ENCODE peak calls at places on chromosomes 3 and 15, in six cellular contexts. E, K, N, Q, I and S are unnamed samples.

GRCh38 chr15:68874788-68875187 is 54.1 kb upstream of the ANP32A start:
- DNase-seq in E (no peak), K (no peak), N (no peak), Q (no peak), I (no peak), S (no peak)

GRCh38 chr15:43789409-43789808 is 2.7 kb upstream of the SERF2 start:
- DNase-seq in E (no peak), K (no peak), N (no peak), Q (no peak), I (no peak), S (no peak)

GRCh38 chr3:49519266-49519665 is 35.0 kb upstream of the BSN start:
- DNase-seq in E (no peak), K (no peak), N (no peak), Q (no peak), I (no peak), S (no peak)

GRCh38 chr3:196149922-196150321 is 61.3 kb downstream of the ZDHHC19 start:
- DNase-seq in E (no peak), K (no peak), N (no peak), Q (no peak), I (no peak), S (no peak)

GRCh38 chr15:85615930-85616329 is 178.8 kb downstream of the KLHL25 start:
- DNase-seq in E (peak; percentile 6), K (peak; percentile 67), N (peak; percentile 55), Q (peak; percentile 64), I (peak; percentile 26), S (peak; percentile 57)

GRCh38 chr15:80199366-80199765 is 46.6 kb downstream of the FAH start:
- DNase-seq in E (no peak), K (no peak), N (no peak), Q (no peak), I (no peak), S (no peak)

GRCh38 chr3:143207338-143207961 is 87.9 kb downstream of the CHST2 start:
- DNase-seq in E (no peak), K (no peak), N (no peak), Q (no peak), I (no peak), S (no peak)

GRCh38 chr15:82963356-82964341 is 11.1 kb upstream of the HOMER2 start:
- DNase-seq in E (no peak), K (no peak), N (peak; percentile 31), Q (no peak), I (no peak), S (no peak)

GRCh38 chr3:13200951-13201350 is 127.7 kb upstream of the IQSEC1 start:
- DNase-seq in E (no peak), K (no peak), N (no peak), Q (peak; percentile 74), I (no peak), S (peak; percentile 12)

GRCh38 chr3:107841864-107842263 is 249.0 kb downstream of the CD47 start:
- DNase-seq in E (no peak), K (no peak), N (no peak), Q (no peak), I (no peak), S (no peak)

GRCh38 chr3:111143-112069 is 85.2 kb upstream of the CHL1 start:
- DNase-seq in E (no peak), K (no peak), N (no peak), Q (no peak), I (no peak), S (no peak)

GRCh38 chr3:128800241-128801187 is 74.5 kb downstream of the RAB7A start:
- DNase-seq in E (no peak), K (no peak), N (peak; percentile 56), Q (no peak), I (no peak), S (no peak)

GRCh38 chr3:198079771-198080520 is 119.9 kb downstream of the LMLN start:
- DNase-seq in E (peak; percentile 50), K (no peak), N (no peak), Q (peak; percentile 39), I (peak; percentile 31), S (peak; percentile 23)

GRCh38 chr3:29324180-29324651 is 43.3 kb downstream of the RBMS3 start:
- DNase-seq in E (no peak), K (peak; percentile 98), N (peak; percentile 67), Q (no peak), I (peak; percentile 9), S (no peak)

GRCh38 chr15:88621789-88622604 is 857 bp downstream of the AEN start:
- DNase-seq in E (no peak), K (peak; percentile 40), N (no peak), Q (peak; percentile 28), I (peak; percentile 45), S (no peak)

GRCh38 chr3:20575153-20575552 is 389.1 kb upstream of the SGO1 start:
- DNase-seq in E (no peak), K (no peak), N (no peak), Q (no peak), I (no peak), S (no peak)

GRCh38 chr3:7667774-7668173 is 806.9 kb downstream of the GRM7 start:
- DNase-seq in E (no peak), K (no peak), N (no peak), Q (no peak), I (no peak), S (no peak)

GRCh38 chr15:58669108-58669507 is 80.4 kb downstream of the ADAM10 start:
- DNase-seq in E (no peak), K (no peak), N (no peak), Q (peak; percentile 16), I (no peak), S (no peak)

GRCh38 chr3:53729618-53730017 is 116.6 kb downstream of the CHDH start:
- DNase-seq in E (no peak), K (no peak), N (no peak), Q (no peak), I (peak; percentile 39), S (peak; percentile 20)

GRCh38 chr3:15102833-15103232 is 3.9 kb upstream of the RBSN start:
- DNase-seq in E (no peak), K (no peak), N (peak; percentile 46), Q (no peak), I (no peak), S (no peak)

GRCh38 chr3:34005886-34006285 is 207.5 kb downstream of the PDCD6IP start:
- DNase-seq in E (no peak), K (no peak), N (no peak), Q (no peak), I (no peak), S (no peak)

GRCh38 chr3:52794612-52795099 is at the start of gene ITIH3:
- DNase-seq in E (no peak), K (no peak), N (no peak), Q (peak; percentile 7), I (peak; percentile 32), S (no peak)

GRCh38 chr3:80771085-80771484 is 990.4 kb downstream of the GBE1 start:
- DNase-seq in E (no peak), K (no peak), N (no peak), Q (peak; percentile 46), I (peak; percentile 12), S (no peak)

GRCh38 chr3:157856078-157856939 is 249.9 kb downstream of the SHOX2 start:
- DNase-seq in E (peak; percentile 12), K (no peak), N (no peak), Q (no peak), I (no peak), S (no peak)

GRCh38 chr15:68843425-68844311 is 23.0 kb upstream of the ANP32A start:
- DNase-seq in E (no peak), K (peak; percentile 50), N (no peak), Q (peak; percentile 69), I (peak; percentile 23), S (no peak)

GRCh38 chr3:168220609-168221008 is 124.9 kb upstream of the GOLIM4 start:
- DNase-seq in E (no peak), K (no peak), N (no peak), Q (no peak), I (no peak), S (no peak)

GRCh38 chr3:109563149-109563548 is 225.8 kb upstream of the DPPA4 start:
- DNase-seq in E (no peak), K (no peak), N (no peak), Q (no peak), I (no peak), S (no peak)

GRCh38 chr15:78950906-78951840 is 6.3 kb upstream of the CTSH start:
- DNase-seq in E (no peak), K (no peak), N (no peak), Q (no peak), I (peak; percentile 54), S (no peak)

GRCh38 chr3:169305460-169305859 is 358.1 kb downstream of the MECOM start:
- DNase-seq in E (no peak), K (no peak), N (no peak), Q (peak; percentile 32), I (peak; percentile 59), S (peak; percentile 76)

GRCh38 chr15:52144656-52145055 is 32.1 kb upstream of the BCL2L10 start:
- DNase-seq in E (no peak), K (peak; percentile 35), N (no peak), Q (no peak), I (no peak), S (no peak)

GRCh38 chr3:193711964-193712598 is 119.1 kb downstream of the OPA1 start:
- DNase-seq in E (no peak), K (no peak), N (no peak), Q (no peak), I (peak; percentile 34), S (no peak)

DNA sequence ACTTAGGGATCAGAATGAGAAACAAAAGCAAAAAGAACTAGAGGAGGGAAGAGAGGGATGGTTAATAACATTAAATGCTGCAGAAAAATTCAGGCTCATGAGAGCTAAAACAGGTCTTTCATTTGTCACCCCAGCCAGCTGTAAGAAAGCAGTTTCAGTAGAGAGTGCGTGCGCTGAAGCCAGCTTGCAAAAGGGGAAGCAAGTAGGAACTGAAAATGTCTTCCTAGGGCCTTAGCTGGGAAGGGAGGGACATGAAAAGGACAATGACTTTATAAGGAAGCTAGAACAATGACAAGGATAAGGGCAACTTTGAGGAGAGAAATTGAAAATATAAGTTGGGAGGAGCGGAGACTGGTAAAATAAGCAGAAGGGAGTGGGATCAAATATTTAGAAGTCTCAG is 3.1 kb downstream of the CIAO2A start:
- DNase-seq in E (no peak), K (no peak), N (no peak), Q (no peak), I (no peak), S (no peak)
- H3K4me3 ChIP-seq in E (no peak overlapping the region), K (no peak overlapping the region), N (no peak overlapping the region), Q (no peak overlapping the region), I (no peak overlapping the region), S (no peak overlapping the region)

GRCh38 chr15:37873336-37873735 is 61.1 kb upstream of the TMCO5A start:
- DNase-seq in E (no peak), K (no peak), N (no peak), Q (no peak), I (no peak), S (no peak)
- H3K27me3 ChIP-seq in E (peaks cover 52% of the 10 kb centered on the region), K (peaks cover 17% of the 10 kb centered on the region), N (no peaks in the 10 kb centered on the region), Q (no peaks in the 10 kb centered on the region), I (peaks cover 6% of the 10 kb centered on the region), S (no peaks in the 10 kb centered on the region)

GRCh38 chr3:155983834-155984474 is 113.5 kb downstream of the GMPS start:
- DNase-seq in E (no peak), K (no peak), N (no peak), Q (peak; percentile 31), I (no peak), S (peak; percentile 5)
- TF ChIP-seq CTCF in E (no peak), K (no peak), N (no peak), Q (no peak), I (no peak), S (peak; percentile 22)

DNA sequence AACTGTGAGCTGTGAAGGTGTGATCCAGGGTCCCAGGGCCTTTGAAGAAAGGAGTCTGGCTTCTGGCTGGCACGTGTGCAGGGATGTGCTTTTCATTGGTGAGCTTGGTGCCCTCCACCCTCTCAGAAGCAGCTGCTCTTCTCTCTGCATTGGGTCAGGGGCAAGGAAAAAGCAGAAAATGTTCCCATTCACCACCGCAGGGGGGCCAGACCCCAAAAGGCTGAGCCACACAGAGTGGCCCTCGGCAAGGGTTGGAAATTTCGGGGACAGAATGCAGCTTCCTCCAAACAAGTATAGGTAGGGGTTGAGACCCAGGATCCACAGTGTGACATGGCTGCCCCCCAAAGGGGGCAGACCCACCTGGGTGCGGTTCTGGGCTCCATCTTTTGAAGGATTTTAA is 2.5 kb downstream of the CSK start:
- DNase-seq in E (no peak), K (no peak), N (no peak), Q (no peak), I (no peak), S (no peak)
- H3K4me3 ChIP-seq in E (no peak overlapping the region), K (no peak overlapping the region), N (peak overlapping the region; percentile 93), Q (no peak overlapping the region), I (no peak overlapping the region), S (no peak overlapping the region)